ENCODE peak calls at places on chromosomes 5 and 9, in seven cellular contexts. S, X, T, R, J, V and W are unnamed samples.

GRCh38 chr9:75149841-75150241 is 61.5 kb downstream of the OSTF1 start:
- DNase-seq in S (no peak), X (no peak), T (peak; percentile 18), R (no peak), J (no peak), V (peak; percentile 56), W (no peak)

GRCh38 chr5:6483880-6484382 is 35.3 kb downstream of the UBE2QL1 start:
- DNase-seq in S (no peak), X (no peak), T (no peak), R (no peak), J (no peak), V (no peak), W (no peak)

GRCh38 chr9:4666042-4666699 is at the start of gene SPATA6L:
- DNase-seq in S (peak; percentile 82), X (peak; percentile 84), T (peak; percentile 40), R (peak; percentile 63), J (no peak), V (peak; percentile 90), W (peak; percentile 38)

GRCh38 chr5:175873090-175873454 is 1.7 kb downstream of the CPLX2 start:
- DNase-seq in S (no peak), X (no peak), T (no peak), R (peak; percentile 73), J (no peak), V (peak; percentile 57), W (peak; percentile 31)

GRCh38 chr9:120842685-120843485 is at the start of gene PSMD5:
- DNase-seq in S (peak; percentile 99), X (peak; percentile 100), T (peak; percentile 97), R (peak; percentile 99), J (peak; percentile 100), V (peak; percentile 99), W (peak; percentile 95)

GRCh38 chr9:4196376-4196775 is 103.5 kb downstream of the GLIS3 start:
- DNase-seq in S (no peak), X (no peak), T (no peak), R (no peak), J (no peak), V (no peak), W (no peak)

GRCh38 chr5:38414348-38414747 is 142.1 kb downstream of the LIFR start:
- DNase-seq in S (no peak), X (peak; percentile 96), T (no peak), R (no peak), J (no peak), V (no peak), W (peak; percentile 34)

GRCh38 chr5:43730832-43731342 is 127.9 kb downstream of the NNT start:
- DNase-seq in S (no peak), X (no peak), T (no peak), R (no peak), J (no peak), V (no peak), W (no peak)

GRCh38 chr5:109329296-109330252 is 80.2 kb downstream of the PJA2 start:
- DNase-seq in S (no peak), X (peak; percentile 87), T (no peak), R (no peak), J (peak; percentile 61), V (no peak), W (peak; percentile 43)

GRCh38 chr5:180636016-180636402 is 13.4 kb downstream of the FLT4 start:
- DNase-seq in S (no peak), X (no peak), T (no peak), R (no peak), J (no peak), V (peak; percentile 26), W (no peak)

GRCh38 chr9:133202145-133202513 is 6.9 kb downstream of the OBP2B start:
- DNase-seq in S (no peak), X (no peak), T (no peak), R (no peak), J (no peak), V (no peak), W (no peak)

GRCh38 chr9:27665121-27665520 is 91.8 kb upstream of the C9orf72 start:
- DNase-seq in S (no peak), X (no peak), T (no peak), R (no peak), J (no peak), V (no peak), W (no peak)

GRCh38 chr9:128420060-128420650 is 502 bp upstream of the CERCAM start:
- DNase-seq in S (peak; percentile 82), X (peak; percentile 90), T (peak; percentile 39), R (peak; percentile 71), J (no peak), V (peak; percentile 81), W (peak; percentile 73)

GRCh38 chr5:107104040-107104773 is 566.5 kb downstream of the EFNA5 start:
- DNase-seq in S (no peak), X (no peak), T (no peak), R (no peak), J (no peak), V (no peak), W (no peak)

GRCh38 chr9:113753398-113754119 is 122.5 kb upstream of the ZNF618 start:
- DNase-seq in S (no peak), X (no peak), T (no peak), R (no peak), J (no peak), V (no peak), W (no peak)

GRCh38 chr5:29185558-29185957 is 2007.9 kb upstream of the CDH6 start:
- DNase-seq in S (no peak), X (no peak), T (no peak), R (no peak), J (no peak), V (no peak), W (no peak)
- H3K4me3 ChIP-seq in S (no peak overlapping the region), X (no peak overlapping the region), T (no peak overlapping the region), R (no peak overlapping the region), J (no peak overlapping the region), V (no peak overlapping the region), W (no peak overlapping the region)

GRCh38 chr9:97852001-97852398 is 1.0 kb upstream of the FOXE1 start:
- DNase-seq in S (no peak), X (no peak), T (no peak), R (no peak), J (no peak), V (no peak), W (no peak)

GRCh38 chr9:97852399-97853055 is 499 bp upstream of the FOXE1 start:
- DNase-seq in S (no peak), X (no peak), T (no peak), R (no peak), J (no peak), V (no peak), W (no peak)

GRCh38 chr9:97854696-97855485 is 1.9 kb downstream of the FOXE1 start:
- DNase-seq in S (no peak), X (no peak), T (no peak), R (no peak), J (no peak), V (no peak), W (no peak)

GRCh38 chr9:97853844-97854695 is 1.0 kb downstream of the FOXE1 start:
- DNase-seq in S (no peak), X (peak; percentile 56), T (peak; percentile 72), R (peak; percentile 41), J (no peak), V (peak; percentile 55), W (peak; percentile 53)

DNA sequence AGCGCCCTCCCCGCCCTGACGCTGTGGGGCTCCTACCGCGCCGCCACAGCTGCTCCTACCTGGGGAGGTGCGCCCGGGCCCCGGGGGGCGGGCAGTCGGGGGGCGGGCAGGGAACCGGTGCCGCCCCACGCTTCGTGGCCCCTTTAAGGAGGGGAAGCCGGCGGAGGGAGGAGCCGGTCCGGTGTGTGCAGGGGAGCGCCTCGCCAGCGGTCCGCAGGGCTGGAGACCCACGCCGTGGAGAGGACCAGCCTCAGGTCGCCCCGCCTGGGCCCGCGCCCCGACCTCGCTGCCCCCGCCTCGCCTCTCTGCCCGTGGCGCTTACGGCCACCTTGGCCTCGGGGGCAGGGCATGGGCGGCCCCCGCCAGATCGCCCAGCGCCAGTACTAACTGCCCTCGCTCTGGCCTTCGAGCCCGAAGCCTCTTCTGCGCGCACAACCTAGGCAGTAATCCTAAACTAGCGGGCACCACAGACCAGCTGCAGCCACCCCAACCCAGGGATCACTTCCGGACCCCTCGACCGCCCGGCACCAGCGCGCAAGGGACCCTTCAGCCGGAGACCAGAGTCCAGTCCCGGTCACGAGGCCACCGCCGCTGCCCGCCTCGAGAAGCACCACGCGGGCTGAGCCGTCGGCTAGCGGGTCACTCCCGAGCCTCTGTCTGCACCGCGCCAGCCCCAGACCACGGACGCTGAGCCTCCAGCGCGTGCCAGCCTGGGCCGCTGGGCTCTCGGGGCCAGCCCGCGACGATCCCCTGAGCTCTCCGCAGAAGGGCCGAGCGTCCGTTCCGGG is at the start of gene FOXE1:
- DNase-seq in S (no peak), X (no peak), T (peak; percentile 24), R (peak; percentile 34), J (no peak), V (no peak), W (peak; percentile 36)
- H3K4me3 ChIP-seq in S (no peak within 1 kb of the TSS), X (peak within 1 kb of the TSS; percentile 54), T (peak within 1 kb of the TSS; percentile 51), R (peak within 1 kb of the TSS; percentile 74), J (peak within 1 kb of the TSS; percentile 34), V (peak within 1 kb of the TSS; percentile 46), W (peak within 1 kb of the TSS; percentile 45)

GRCh38 chr9:96618209-96619108 is 1.2 kb downstream of the CDC14B start:
- DNase-seq in S (peak; percentile 71), X (peak; percentile 93), T (peak; percentile 4), R (peak; percentile 48), J (no peak), V (peak; percentile 50), W (peak; percentile 69)

GRCh38 chr9:96616817-96617438 is 2.7 kb downstream of the CDC14B start:
- DNase-seq in S (no peak), X (no peak), T (no peak), R (no peak), J (no peak), V (no peak), W (no peak)

GRCh38 chr9:96619491-96620154 is at the start of gene CDC14B:
- DNase-seq in S (peak; percentile 93), X (peak; percentile 87), T (peak; percentile 72), R (peak; percentile 90), J (peak; percentile 57), V (peak; percentile 95), W (peak; percentile 79)

GRCh38 chr9:96619109-96619435 is 571 bp downstream of the CDC14B start:
- DNase-seq in S (no peak), X (no peak), T (no peak), R (no peak), J (no peak), V (no peak), W (no peak)

GRCh38 chr9:96617439-96618185 is 2.0 kb downstream of the CDC14B start:
- DNase-seq in S (no peak), X (no peak), T (no peak), R (no peak), J (no peak), V (no peak), W (no peak)
- H3K4me3 ChIP-seq in S (no peak overlapping the region), X (peak overlapping the region; percentile 85), T (no peak overlapping the region), R (peak overlapping the region; percentile 98), J (peak overlapping the region; percentile 69), V (no peak overlapping the region), W (peak overlapping the region; percentile 57)

GRCh38 chr9:126614088-126614454 is 343 bp downstream of the LMX1B start:
- DNase-seq in S (no peak), X (no peak), T (no peak), R (no peak), J (no peak), V (no peak), W (peak; percentile 36)

GRCh38 chr9:126611592-126612328 is 2.0 kb upstream of the LMX1B start:
- DNase-seq in S (peak; percentile 74), X (peak; percentile 79), T (peak; percentile 49), R (peak; percentile 80), J (no peak), V (peak; percentile 82), W (peak; percentile 81)

GRCh38 chr9:126613656-126614055 is at the start of gene LMX1B:
- DNase-seq in S (no peak), X (peak; percentile 49), T (no peak), R (peak; percentile 89), J (no peak), V (no peak), W (peak; percentile 83)

GRCh38 chr9:126612329-126612812 is 1.4 kb upstream of the LMX1B start:
- DNase-seq in S (no peak), X (no peak), T (peak; percentile 10), R (no peak), J (no peak), V (no peak), W (no peak)

GRCh38 chr9:126612813-126613641 is 701 bp upstream of the LMX1B start:
- DNase-seq in S (no peak), X (peak; percentile 31), T (no peak), R (no peak), J (no peak), V (no peak), W (no peak)
- H3K4me3 ChIP-seq in S (peak overlapping the region; percentile 35), X (no peak overlapping the region), T (no peak overlapping the region), R (peak overlapping the region; percentile 79), J (no peak overlapping the region), V (peak overlapping the region; percentile 35), W (peak overlapping the region; percentile 43)